ENCODE peak calls at places on chromosomes 4 and X, in nine cellular contexts. B is MCF 10A, K is left cardiac atrium, T is NCI-H1417, J is NCI-H524, D is RPMI7951, W is Peyer's patch, L is hypothalamus, H is GM13977. C is an unnamed sample.
A peak's percentile ranks its signal among the peaks of the same experiment; 100 is the strongest.

GRCh38 chr4:152928286-152928685 is 7.8 kb upstream of the FHDC1 start:
- DNase-seq in L (no peak), J (no peak), W (no peak), D (no peak), K (no peak), T (no peak), B (no peak), H (no peak), C (no peak)

GRCh38 chr4:179831274-179831673 is 2389.0 kb upstream of the AGA start:
- DNase-seq in H (no peak), B (no peak), D (no peak), K (no peak), T (no peak), J (no peak), L (no peak), W (no peak), C (no peak)

GRCh38 chr4:110610940-110611785 is 11.7 kb downstream of the PITX2 start:
- DNase-seq in D (no peak), L (no peak), B (no peak), T (no peak), K (no peak), J (no peak), H (no peak), W (peak; percentile 88), C (no peak)

GRCh38 chrX:11756354-11757318 is 1.4 kb upstream of the MSL3 start:
- DNase-seq in D (peak; percentile 38), H (no peak), J (no peak), L (no peak), B (no peak), K (no peak), T (no peak), W (no peak), C (no peak)

GRCh38 chr4:40629401-40630334 is at the start of gene RBM47:
- DNase-seq in W (peak; percentile 86), L (peak; percentile 58), B (peak; percentile 91), T (peak; percentile 69), K (peak; percentile 73), J (peak; percentile 31), D (peak; percentile 60), H (peak; percentile 59), C (peak; percentile 29)

GRCh38 chr4:169765845-169766244 is 8.1 kb upstream of the HPF1 start:
- DNase-seq in J (no peak), H (no peak), L (no peak), W (no peak), D (peak; percentile 67), T (no peak), B (peak; percentile 14), K (no peak), C (no peak)

GRCh38 chrX:39301041-39301440 is 499.8 kb downstream of the MID1IP1 start:
- DNase-seq in B (no peak), H (no peak), K (no peak), T (no peak), L (no peak), W (no peak), J (peak; percentile 99), D (no peak), C (no peak)

GRCh38 chr4:176641237-176641636 is 151.5 kb downstream of the VEGFC start:
- DNase-seq in J (no peak), B (no peak), W (no peak), T (no peak), K (no peak), D (peak; percentile 37), L (no peak), H (no peak), C (no peak)

GRCh38 chr4:105280338-105280809 is 133.7 kb downstream of the TET2 start:
- DNase-seq in H (no peak), T (no peak), D (peak; percentile 77), K (no peak), L (no peak), W (no peak), B (peak; percentile 59), J (no peak), C (no peak)

GRCh38 chr4:8048856-8049686 is 109.4 kb upstream of the AFAP1 start:
- DNase-seq in W (no peak), L (no peak), K (no peak), H (no peak), D (no peak), T (no peak), B (no peak), J (no peak), C (no peak)

GRCh38 chr4:25441519-25442117 is 64.6 kb downstream of the ANAPC4 start:
- DNase-seq in H (peak; percentile 36), B (peak; percentile 72), T (peak; percentile 47), D (peak; percentile 43), K (peak; percentile 51), W (peak; percentile 75), J (peak; percentile 87), L (peak; percentile 33), C (no peak)

GRCh38 chr4:118816538-118817177 is 19.3 kb downstream of the SEC24D start:
- DNase-seq in T (no peak), B (no peak), J (no peak), L (no peak), W (no peak), K (no peak), H (no peak), D (peak; percentile 13), C (no peak)

GRCh38 chrX:108353452-108353851 is 84.8 kb downstream of the COL4A6 start:
- DNase-seq in L (no peak), W (no peak), J (no peak), H (no peak), K (no peak), D (no peak), B (no peak), T (no peak), C (no peak)

GRCh38 chrX:125203737-125204578 is 115.7 kb upstream of the TEX13C start:
- DNase-seq in K (peak; percentile 20), H (no peak), J (peak; percentile 83), B (no peak), W (no peak), T (peak; percentile 63), D (peak; percentile 9), L (peak; percentile 55), C (no peak)

GRCh38 chr4:40626183-40626990 is 3.3 kb downstream of the RBM47 start:
- DNase-seq in T (no peak), K (peak; percentile 25), B (peak; percentile 70), J (no peak), H (no peak), D (peak; percentile 50), L (no peak), W (no peak), C (no peak)

GRCh38 chr4:140027135-140027534 is 126.8 kb downstream of the MAML3 start:
- DNase-seq in W (no peak), B (no peak), D (no peak), H (no peak), J (no peak), T (no peak), K (no peak), L (no peak), C (no peak)

GRCh38 chrX:152074163-152074562 is 64.2 kb downstream of the MAGEA10 start:
- DNase-seq in B (no peak), H (no peak), L (no peak), T (no peak), D (no peak), J (no peak), K (no peak), W (no peak), C (no peak)

GRCh38 chr4:31081375-31081774 is 361.2 kb downstream of the PCDH7 start:
- DNase-seq in J (no peak), T (no peak), B (peak; percentile 45), K (no peak), D (no peak), L (no peak), H (no peak), W (no peak), C (no peak)

GRCh38 chrX:141791856-141792255 is 46.3 kb upstream of the MAGEC3 start:
- DNase-seq in K (no peak), D (no peak), T (no peak), B (no peak), L (no peak), H (no peak), J (no peak), W (no peak), C (no peak)

GRCh38 chr4:3858046-3858730 is 92.0 kb downstream of the ADRA2C start:
- DNase-seq in K (peak; percentile 2), D (no peak), W (no peak), L (no peak), T (peak; percentile 9), J (no peak), H (no peak), B (no peak), C (no peak)

GRCh38 chrX:139720136-139720535 is 12.2 kb upstream of the MCF2 start:
- DNase-seq in L (no peak), W (no peak), K (no peak), J (no peak), H (no peak), T (no peak), B (peak; percentile 5), D (peak; percentile 49), C (no peak)

C was measured in heart left ventricle.